ENCODE peak calls at places on chromosomes 3 and 15, in four cellular contexts. X, O, U and H are unnamed samples.

GRCh38 chr15:94670436-94671034 is 439.2 kb downstream of the MCTP2 start:
- DNase-seq in X (no peak), O (no peak), U (no peak), H (no peak)

GRCh38 chr3:156017636-156018035 is 102.7 kb upstream of the KCNAB1 start:
- DNase-seq in X (no peak), O (no peak), U (no peak), H (no peak)

GRCh38 chr15:62362608-62363007 is 197.5 kb upstream of the C2CD4B start:
- DNase-seq in X (no peak), O (no peak), U (peak; percentile 34), H (no peak)

GRCh38 chr15:44034933-44035624 is 160.0 kb downstream of the FRMD5 start:
- DNase-seq in X (no peak), O (no peak), U (peak; percentile 25), H (no peak)

GRCh38 chr15:64574220-64574994 is 114.0 kb downstream of the ZNF609 start:
- DNase-seq in X (no peak), O (no peak), U (no peak), H (no peak)

GRCh38 chr3:127741690-127742089 is 68.9 kb downstream of the ABTB1 start:
- DNase-seq in X (no peak), O (no peak), U (no peak), H (no peak)

GRCh38 chr3:130894873-130895330 is 1.0 kb downstream of the ATP2C1 start:
- DNase-seq in X (no peak), O (no peak), U (no peak), H (no peak)

GRCh38 chr3:180961087-180961486 is 28.4 kb downstream of the DNAJC19 start:
- DNase-seq in X (no peak), O (no peak), U (no peak), H (no peak)

GRCh38 chr3:84724877-84725276 is 233.9 kb upstream of the CADM2 start:
- DNase-seq in X (no peak), O (peak; percentile 41), U (no peak), H (peak; percentile 64)

GRCh38 chr3:65483475-65483874 is 555.2 kb downstream of the MAGI1 start:
- DNase-seq in X (peak; percentile 49), O (peak; percentile 76), U (peak; percentile 48), H (no peak)

GRCh38 chr3:188683032-188683491 is 488.7 kb upstream of the TPRG1 start:
- DNase-seq in X (peak; percentile 69), O (no peak), U (peak; percentile 27), H (no peak)

GRCh38 chr15:39191871-39192281 is 389.0 kb upstream of the THBS1 start:
- DNase-seq in X (no peak), O (no peak), U (no peak), H (no peak)

GRCh38 chr15:41511331-41512077 is 2.1 kb downstream of the LTK start:
- DNase-seq in X (no peak), O (no peak), U (no peak), H (no peak)

GRCh38 chr3:22263042-22263441 is 512.0 kb upstream of the ZNF385D start:
- DNase-seq in X (no peak), O (no peak), U (no peak), H (peak; percentile 28)

GRCh38 chr15:29774900-29775299 is 47.4 kb downstream of the TJP1 start:
- DNase-seq in X (no peak), O (no peak), U (no peak), H (peak; percentile 79)

GRCh38 chr15:64693134-64693533 is 82.3 kb downstream of the RBPMS2 start:
- DNase-seq in X (peak; percentile 76), O (peak; percentile 70), U (peak; percentile 66), H (no peak)

GRCh38 chr3:135260025-135260424 is 465.0 kb downstream of the EPHB1 start:
- DNase-seq in X (no peak), O (no peak), U (no peak), H (no peak)

GRCh38 chr3:142106536-142106935 is 42.8 kb downstream of the TFDP2 start:
- DNase-seq in X (no peak), O (no peak), U (no peak), H (no peak)

GRCh38 chr3:58462829-58463180 is 29.1 kb upstream of the KCTD6 start:
- DNase-seq in X (no peak), O (no peak), U (no peak), H (no peak)

GRCh38 chr3:196246612-196247308 is 30.4 kb downstream of the SLC51A start:
- DNase-seq in X (no peak), O (no peak), U (no peak), H (no peak)

GRCh38 chr15:67146214-67146613 is 80.8 kb downstream of the SMAD3 start:
- DNase-seq in X (no peak), O (no peak), U (no peak), H (no peak)

GRCh38 chr3:147816770-147817169 is 407.6 kb downstream of the ZIC1 start:
- DNase-seq in X (peak; percentile 51), O (no peak), U (peak; percentile 49), H (no peak)

GRCh38 chr3:168154101-168154500 is 58.4 kb upstream of the GOLIM4 start:
- DNase-seq in X (no peak), O (no peak), U (no peak), H (no peak)

GRCh38 chr3:98482717-98483482 is 14.6 kb upstream of the OR5K2 start:
- DNase-seq in X (no peak), O (no peak), U (no peak), H (peak; percentile 73)

GRCh38 chr3:45659661-45660566 is 29.3 kb upstream of the SACM1L start:
- DNase-seq in X (peak; percentile 75), O (peak; percentile 82), U (peak; percentile 69), H (no peak)

GRCh38 chr3:131526801-131527347 is 24.1 kb upstream of the MRPL3 start:
- DNase-seq in X (peak; percentile 68), O (peak; percentile 77), U (no peak), H (peak; percentile 40)

DNA sequence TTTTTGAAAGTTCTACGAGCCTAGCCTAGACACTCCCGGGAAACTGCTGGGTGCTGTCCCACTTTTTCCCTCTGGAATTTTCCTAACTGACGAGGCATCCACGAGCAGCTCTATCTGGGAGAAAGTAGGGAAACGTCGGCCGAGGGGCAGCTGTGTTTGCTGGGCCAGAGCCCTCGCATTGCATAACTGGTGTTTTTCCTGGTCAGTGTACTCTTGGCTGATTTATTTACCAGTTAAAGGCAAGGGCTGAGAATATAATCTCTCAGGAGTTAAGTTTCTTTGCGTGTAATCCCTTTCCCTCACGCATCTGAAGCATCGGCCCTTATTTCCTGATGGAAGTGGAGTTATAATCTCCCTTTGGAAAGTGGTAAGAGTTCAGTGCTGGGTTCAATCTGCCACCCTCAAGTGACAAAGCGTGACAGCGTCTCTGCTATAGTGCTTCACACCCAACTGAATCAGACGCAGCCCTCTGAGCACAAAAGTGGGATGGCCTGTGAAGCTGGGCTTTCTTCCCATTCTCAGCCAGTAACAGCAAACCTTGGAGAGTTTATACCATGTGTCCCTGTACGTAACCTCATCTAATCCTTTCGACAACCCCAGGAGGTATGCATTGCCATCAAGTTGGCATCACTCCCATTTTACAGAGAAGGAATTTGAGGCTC is 311.5 kb downstream of the RORA start:
- DNase-seq in X (peak; percentile 62), O (no peak), U (peak; percentile 69), H (no peak)
- H3K4me3 ChIP-seq in X (no peak overlapping the region), O (no peak overlapping the region), U (peak overlapping the region; percentile 25), H (no peak overlapping the region)

GRCh38 chr3:170563712-170564423 is 22.0 kb downstream of the SLC7A14 start:
- DNase-seq in X (no peak), O (no peak), U (no peak), H (no peak)
- H3K4me3 ChIP-seq in X (no peak overlapping the region), O (no peak overlapping the region), U (no peak overlapping the region), H (no peak overlapping the region)

GRCh38 chr3:139675327-139675726 is 2.4 kb downstream of the NMNAT3 start:
- DNase-seq in X (no peak), O (no peak), U (no peak), H (no peak)

GRCh38 chr3:139674585-139675260 is 3.0 kb downstream of the NMNAT3 start:
- DNase-seq in X (no peak), O (no peak), U (no peak), H (no peak)

GRCh38 chr3:139676634-139677197 is 1.1 kb downstream of the NMNAT3 start:
- DNase-seq in X (no peak), O (no peak), U (no peak), H (no peak)

GRCh38 chr3:139679218-139679617 is 1.4 kb upstream of the NMNAT3 start:
- DNase-seq in X (no peak), O (no peak), U (no peak), H (no peak)

GRCh38 chr3:139677341-139678155 is at the start of gene NMNAT3:
- DNase-seq in X (peak; percentile 89), O (peak; percentile 93), U (peak; percentile 81), H (peak; percentile 90)
- H3K4me3 ChIP-seq in X (peak within 1 kb of the TSS; percentile 68), O (peak within 1 kb of the TSS; percentile 90), U (peak within 1 kb of the TSS; percentile 66), H (peak within 1 kb of the TSS; percentile 52)

DNA sequence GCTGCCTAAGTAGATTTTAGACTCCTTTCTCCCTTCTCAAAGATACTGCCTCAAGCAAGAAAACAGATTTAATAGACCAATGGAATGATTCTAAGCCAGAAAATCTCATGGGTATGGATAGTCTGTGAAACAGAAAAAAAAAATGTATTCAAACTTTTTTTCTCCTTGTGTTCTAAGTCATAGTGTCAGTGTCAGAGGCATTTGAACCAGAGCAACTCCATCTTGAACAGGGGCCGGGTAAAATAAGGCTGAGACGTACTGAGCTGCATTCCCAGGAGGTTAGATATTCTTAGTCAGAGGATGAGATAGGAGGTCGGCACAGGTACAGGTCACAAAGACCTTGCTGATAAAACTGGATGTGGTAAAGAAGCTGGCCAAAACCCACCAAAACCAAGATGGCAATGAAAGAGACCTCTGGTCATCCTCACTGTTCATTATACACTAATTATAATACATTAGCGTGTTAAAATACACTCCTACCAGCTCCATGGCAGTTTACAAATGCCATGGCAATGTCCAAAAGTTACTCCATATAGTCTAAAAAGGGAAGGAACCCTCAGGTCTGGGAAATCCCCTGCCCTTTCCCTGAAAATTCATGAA is 72.7 kb upstream of the GOLGA8B start:
- DNase-seq in X (no peak), O (no peak), U (no peak), H (no peak)
- H3K4me3 ChIP-seq in X (no peak overlapping the region), O (no peak overlapping the region), U (no peak overlapping the region), H (no peak overlapping the region)

GRCh38 chr3:18080198-18080689 is 337.8 kb upstream of the TBC1D5 start:
- DNase-seq in X (no peak), O (no peak), U (no peak), H (no peak)
- H3K4me3 ChIP-seq in X (no peak overlapping the region), O (no peak overlapping the region), U (no peak overlapping the region), H (no peak overlapping the region)

GRCh38 chr3:8505621-8506020 is 4.0 kb downstream of the LMCD1 start:
- DNase-seq in X (peak; percentile 51), O (no peak), U (peak; percentile 45), H (no peak)

GRCh38 chr3:8504611-8504973 is 3.0 kb downstream of the LMCD1 start:
- DNase-seq in X (no peak), O (no peak), U (no peak), H (no peak)

GRCh38 chr3:8503461-8503860 is 1.8 kb downstream of the LMCD1 start:
- DNase-seq in X (no peak), O (no peak), U (no peak), H (no peak)

GRCh38 chr3:8501388-8502131 is at the start of gene LMCD1:
- DNase-seq in X (peak; percentile 98), O (peak; percentile 94), U (peak; percentile 95), H (peak; percentile 93)

GRCh38 chr3:8503871-8504610 is 2.4 kb downstream of the LMCD1 start:
- DNase-seq in X (no peak), O (no peak), U (no peak), H (no peak)
- H3K4me3 ChIP-seq in X (peak overlapping the region; percentile 92), O (peak overlapping the region; percentile 20), U (peak overlapping the region; percentile 52), H (no peak overlapping the region)

GRCh38 chr3:29627136-29628117 is 346.6 kb downstream of the RBMS3 start:
- DNase-seq in X (no peak), O (no peak), U (no peak), H (no peak)
- H3K4me3 ChIP-seq in X (no peak overlapping the region), O (no peak overlapping the region), U (no peak overlapping the region), H (no peak overlapping the region)

GRCh38 chr15:93073465-93073952 is 15.5 kb downstream of the RGMA start:
- DNase-seq in X (no peak), O (no peak), U (no peak), H (no peak)
- H3K4me3 ChIP-seq in X (no peak overlapping the region), O (no peak overlapping the region), U (peak overlapping the region; percentile 81), H (peak overlapping the region; percentile 40)